ENCODE peak calls at places on chromosomes 16 and 17, in four cellular contexts. P is GM23248, Z is neural progenitor cell, W is endothelial cell of umbilical vein. Y is an unnamed sample.

GRCh38 chr16:80105160-80105559 is 435.6 kb upstream of the DYNLRB2 start:
- DNase-seq in P (peak), Z (no peak), W (no peak), Y (no peak)

GRCh38 chr16:19006446-19007315 is 22.9 kb downstream of the TMC7 start:
- DNase-seq in P (no peak), Z (no peak), W (no peak), Y (no peak)

GRCh38 chr16:70681382-70682238 is 4.2 kb downstream of the MTSS2 start:
- DNase-seq in P (no peak), Z (no peak), W (no peak), Y (no peak)

GRCh38 chr16:48734220-48734619 is 124.2 kb upstream of the N4BP1 start:
- DNase-seq in P (no peak), Z (peak), W (no peak), Y (no peak)

GRCh38 chr17:67253379-67253778 is 8.4 kb upstream of the HELZ start:
- DNase-seq in P (peak), Z (no peak), W (no peak), Y (peak)

GRCh38 chr16:31471875-31472558 is at the start of gene TGFB1I1:
- DNase-seq in P (peak), Z (peak), W (peak), Y (peak)

GRCh38 chr16:57619606-57620315 is 8.7 kb upstream of the ADGRG1 start:
- DNase-seq in P (no peak), Z (no peak), W (no peak), Y (no peak)

GRCh38 chr16:15610369-15610871 is 32.5 kb downstream of the MARF1 start:
- DNase-seq in P (peak), Z (no peak), W (no peak), Y (peak)

GRCh38 chr17:35588196-35588920 is 1.2 kb downstream of the AP2B1 start:
- DNase-seq in P (peak), Z (no peak), W (peak), Y (peak)

GRCh38 chr16:88534731-88535141 is 35.5 kb upstream of the ZC3H18 start:
- DNase-seq in P (peak), Z (peak), W (no peak), Y (peak)

GRCh38 chr16:88531931-88532433 is 38.2 kb upstream of the ZC3H18 start:
- DNase-seq in P (no peak), Z (no peak), W (no peak), Y (no peak)

GRCh38 chr16:88533945-88534641 is 36.1 kb upstream of the ZC3H18 start:
- DNase-seq in P (peak), Z (peak), W (peak), Y (peak)

GRCh38 chr16:88532434-88533241 is 37.6 kb upstream of the ZC3H18 start:
- DNase-seq in P (no peak), Z (no peak), W (no peak), Y (no peak)

DNA sequence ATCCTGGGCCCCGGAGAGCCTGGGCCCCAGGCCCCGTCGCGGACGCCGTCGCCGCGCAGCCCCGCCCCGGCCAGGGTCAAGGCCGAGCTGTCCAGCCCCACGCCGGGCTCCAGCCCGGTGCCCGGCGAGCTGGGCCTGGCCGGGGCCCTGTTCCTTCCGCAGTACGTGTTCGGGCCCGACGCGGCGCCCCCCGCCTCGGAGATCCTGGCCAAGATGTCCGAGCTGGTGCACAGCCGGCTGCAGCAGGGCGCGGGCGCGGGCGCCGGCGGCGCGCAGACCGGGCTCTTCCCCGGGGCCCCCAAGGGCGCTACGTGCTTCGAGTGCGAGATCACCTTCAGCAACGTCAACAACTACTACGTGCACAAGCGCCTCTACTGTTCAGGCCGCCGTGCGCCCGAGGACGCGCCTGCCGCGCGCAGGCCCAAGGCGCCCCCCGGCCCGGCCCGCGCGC is 36.8 kb upstream of the ZC3H18 start:
- DNase-seq in P (peak), Z (no peak), W (no peak), Y (peak)
- H3K9ac ChIP-seq in P (peak), Z (no peak), W (no peak), Y (peak)

GRCh38 chr17:50168319-50168718 is 2.5 kb downstream of the SGCA start:
- DNase-seq in P (no peak), Z (no peak), W (no peak), Y (no peak)
- H3K4me3 ChIP-seq in P (no peak), Z (no peak), W (no peak), Y (no peak)

DNA sequence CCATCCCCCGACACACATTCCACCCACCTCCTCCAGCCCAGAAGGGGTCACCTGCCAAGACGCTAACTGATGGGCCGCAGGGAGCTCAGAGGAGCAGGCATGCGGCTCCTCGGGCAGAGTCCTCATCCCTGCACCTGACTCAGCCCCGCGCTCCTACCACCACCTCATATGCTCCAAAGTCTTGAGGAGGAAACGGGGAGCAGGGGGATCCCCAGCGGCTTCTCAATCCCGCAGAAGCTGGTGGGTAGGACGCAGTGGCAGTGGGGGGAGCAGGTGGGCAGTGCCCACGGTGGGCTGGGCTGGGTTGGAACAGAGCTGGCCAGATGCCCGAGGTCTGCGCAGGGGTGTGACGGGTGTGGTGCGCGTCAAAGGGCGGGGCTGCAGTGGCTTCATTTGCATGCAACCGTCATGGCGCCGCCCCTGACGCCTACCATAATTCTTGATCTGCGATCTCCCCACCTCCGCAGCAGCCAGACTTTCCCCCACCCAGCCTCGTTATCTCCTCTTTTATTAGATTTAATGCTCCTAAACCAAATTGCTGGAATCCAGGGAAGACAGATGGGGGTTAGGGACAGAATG is 39.0 kb upstream of the EMP2 start:
- DNase-seq in P (peak), Z (peak), W (no peak), Y (no peak)
- H3K9ac ChIP-seq in P (no peak), Z (no peak), W (no peak), Y (no peak)

DNA sequence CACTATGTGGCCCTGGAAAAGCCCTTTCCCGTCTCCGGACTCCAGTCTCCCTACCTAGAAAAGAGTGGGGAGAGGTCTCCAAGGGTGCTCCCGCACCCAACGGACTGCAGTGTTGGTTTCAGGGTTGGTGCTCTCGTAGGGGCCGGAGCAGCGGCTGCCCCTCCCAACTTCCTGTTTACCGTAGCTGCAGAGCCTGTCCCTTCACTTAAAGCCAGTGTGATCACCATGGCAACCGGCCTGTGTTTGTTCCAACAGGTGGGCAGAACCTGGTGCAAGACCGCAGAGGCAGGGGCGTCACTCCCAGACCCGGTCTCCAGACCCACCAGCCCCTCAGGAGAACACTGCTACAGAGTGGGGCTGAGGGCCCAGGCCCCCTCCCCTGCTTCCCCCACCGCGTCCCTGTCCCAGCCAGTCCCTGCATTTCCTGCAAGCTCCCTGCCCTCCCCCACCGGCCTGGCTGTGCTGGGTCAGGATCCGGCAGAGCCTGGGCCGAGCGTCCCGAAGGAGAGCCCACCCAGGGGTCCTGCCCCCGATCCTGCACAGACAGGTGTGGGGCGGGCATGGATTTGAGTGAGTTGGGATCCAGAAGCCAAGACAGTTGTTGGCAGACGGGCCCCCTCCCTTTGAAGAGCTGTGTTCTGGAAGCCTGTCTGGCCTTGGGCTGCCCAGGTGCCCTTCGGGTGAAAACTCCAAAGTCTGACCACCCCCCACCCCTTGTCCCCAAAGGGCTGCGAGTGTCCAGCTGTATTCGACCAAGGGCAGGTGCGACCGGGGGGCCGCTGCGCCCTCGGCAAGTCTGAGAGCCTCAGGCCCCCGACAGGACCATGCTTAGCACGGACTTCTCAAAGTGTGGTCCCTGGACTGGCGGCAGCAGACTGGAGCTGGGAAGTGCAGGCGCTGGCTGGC is 1.5 kb upstream of the BAIAP3 start:
- DNase-seq in P (peak), Z (peak), W (peak), Y (peak)
- H3K4me3 ChIP-seq in P (no peak), Z (peak), W (no peak), Y (no peak)

GRCh38 chr17:39916918-39917317 is 1.5 kb downstream of the GSDMB start:
- DNase-seq in P (no peak), Z (no peak), W (no peak), Y (no peak)

GRCh38 chr17:39921323-39921722 is 2.9 kb upstream of the GSDMB start:
- DNase-seq in P (no peak), Z (no peak), W (no peak), Y (no peak)

GRCh38 chr17:39920218-39921210 is 2.1 kb upstream of the GSDMB start:
- DNase-seq in P (no peak), Z (no peak), W (no peak), Y (no peak)

GRCh38 chr17:39922006-39922405 is 3.6 kb upstream of the GSDMB start:
- DNase-seq in P (no peak), Z (no peak), W (no peak), Y (no peak)

DNA sequence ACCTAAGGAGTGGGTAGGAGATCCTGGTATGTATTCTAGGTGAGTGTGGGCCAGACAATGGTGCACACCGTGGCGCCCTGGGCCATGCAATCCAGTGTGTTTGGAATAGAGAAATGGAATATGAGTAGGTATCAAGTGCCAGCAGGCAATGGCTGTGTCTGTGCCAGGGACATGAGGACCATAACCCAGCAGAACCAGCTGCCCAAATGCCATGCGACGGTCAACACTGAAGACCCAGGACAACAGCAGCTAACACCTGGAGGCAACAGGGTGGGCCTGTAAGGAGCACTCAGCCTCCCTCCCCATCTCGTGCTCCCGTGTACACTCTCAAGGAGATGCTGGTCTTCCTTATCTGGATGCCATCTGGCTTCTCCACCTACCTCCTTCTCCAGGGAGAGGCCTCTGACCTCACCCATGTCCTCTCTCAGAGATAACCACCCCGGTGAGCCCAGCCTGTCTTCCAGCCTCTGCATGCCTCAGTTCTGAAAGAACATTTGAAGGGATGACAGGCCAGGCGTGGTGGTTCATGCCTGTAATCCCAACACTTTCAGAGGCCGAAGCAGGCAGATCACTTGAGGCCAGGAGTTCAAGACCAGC is 750 bp upstream of the GSDMB start:
- DNase-seq in P (no peak), Z (no peak), W (no peak), Y (no peak)
- H3K9ac ChIP-seq in P (no peak), Z (no peak), W (no peak), Y (no peak)

GRCh38 chr17:3894188-3894587 is 1.3 kb upstream of the CAMKK1 start:
- DNase-seq in P (no peak), Z (no peak), W (no peak), Y (no peak)
- H3K4me3 ChIP-seq in P (no peak), Z (no peak), W (no peak), Y (no peak)

GRCh38 chr16:85395913-85396878 is 216.9 kb upstream of the GSE1 start:
- DNase-seq in P (peak), Z (no peak), W (peak), Y (peak)
- H3K9ac ChIP-seq in P (peak), Z (no peak), W (no peak), Y (peak)